ENCODE peak calls at places on chromosome 17, in five cellular contexts. One of them, this sample, is unnamed.

GRCh38 chr17:6666077-6666521 is 14.5 kb downstream of the C17orf100 start:
- DNase-seq in tibial artery: peak
- DNase-seq in dorsolateral prefrontal cortex: peak
- DNase-seq in B cell: peak
- DNase-seq in ovary: peak
- DNase-seq in this sample: peak

GRCh38 chr17:79188048-79188447 is 113.4 kb downstream of the ENGASE start:
- DNase-seq in tibial artery: no peak
- DNase-seq in dorsolateral prefrontal cortex: peak
- DNase-seq in ovary: no peak
- DNase-seq in B cell: peak
- DNase-seq in this sample: peak

GRCh38 chr17:50583636-50584035 is 23.1 kb downstream of the CACNA1G start:
- DNase-seq in ovary: no peak
- DNase-seq in tibial artery: no peak
- DNase-seq in dorsolateral prefrontal cortex: no peak
- DNase-seq in B cell: no peak
- DNase-seq in this sample: no peak

GRCh38 chr17:77433385-77434135 is 292.8 kb downstream of the SEC14L1 start:
- DNase-seq in dorsolateral prefrontal cortex: no peak
- DNase-seq in ovary: peak
- DNase-seq in tibial artery: no peak
- DNase-seq in B cell: peak
- DNase-seq in this sample: peak

GRCh38 chr17:55347341-55347740 is 74.3 kb downstream of the MMD start:
- DNase-seq in ovary: no peak
- DNase-seq in dorsolateral prefrontal cortex: no peak
- DNase-seq in tibial artery: no peak
- DNase-seq in B cell: no peak
- DNase-seq in this sample: no peak

GRCh38 chr17:58783380-58783779 is 27.7 kb downstream of the PPM1E start:
- DNase-seq in ovary: no peak
- DNase-seq in tibial artery: no peak
- DNase-seq in B cell: no peak
- DNase-seq in dorsolateral prefrontal cortex: no peak
- DNase-seq in this sample: no peak

GRCh38 chr17:61410100-61410551 is 10.5 kb downstream of the TBX2 start:
- DNase-seq in B cell: peak
- DNase-seq in dorsolateral prefrontal cortex: peak
- DNase-seq in ovary: peak
- DNase-seq in tibial artery: peak
- DNase-seq in this sample: no peak

GRCh38 chr17:82734987-82735866 is at the start of gene FN3K:
- DNase-seq in B cell: peak
- DNase-seq in ovary: peak
- DNase-seq in tibial artery: peak
- DNase-seq in dorsolateral prefrontal cortex: peak
- DNase-seq in this sample: no peak

GRCh38 chr17:59829217-59830006 is 63.3 kb downstream of the TUBD1 start:
- DNase-seq in ovary: no peak
- DNase-seq in B cell: no peak
- DNase-seq in tibial artery: no peak
- DNase-seq in dorsolateral prefrontal cortex: no peak
- DNase-seq in this sample: peak

GRCh38 chr17:69246726-69247375 is 18.2 kb upstream of the ABCA10 start:
- DNase-seq in dorsolateral prefrontal cortex: no peak
- DNase-seq in tibial artery: no peak
- DNase-seq in B cell: no peak
- DNase-seq in ovary: no peak
- DNase-seq in this sample: peak

GRCh38 chr17:81511550-81511799 is 1.1 kb downstream of the ACTG1 start:
- DNase-seq in B cell: no peak
- DNase-seq in ovary: no peak
- DNase-seq in dorsolateral prefrontal cortex: no peak
- DNase-seq in tibial artery: no peak
- DNase-seq in this sample: no peak

GRCh38 chr17:59387351-59388069 is 56.1 kb downstream of the YPEL2 start:
- DNase-seq in B cell: no peak
- DNase-seq in dorsolateral prefrontal cortex: no peak
- DNase-seq in tibial artery: no peak
- DNase-seq in ovary: no peak
- DNase-seq in this sample: no peak

GRCh38 chr17:68821860-68822693 is 133.1 kb downstream of the ABCA8 start:
- DNase-seq in dorsolateral prefrontal cortex: no peak
- DNase-seq in ovary: no peak
- DNase-seq in B cell: no peak
- DNase-seq in tibial artery: no peak
- DNase-seq in this sample: no peak

GRCh38 chr17:68973098-68973929 is 18.1 kb upstream of the ABCA8 start:
- DNase-seq in B cell: no peak
- DNase-seq in dorsolateral prefrontal cortex: no peak
- DNase-seq in ovary: no peak
- DNase-seq in tibial artery: no peak
- DNase-seq in this sample: no peak

GRCh38 chr17:72024457-72024856 is 96.4 kb upstream of the SOX9 start:
- DNase-seq in dorsolateral prefrontal cortex: no peak
- DNase-seq in ovary: no peak
- DNase-seq in B cell: no peak
- DNase-seq in tibial artery: no peak
- DNase-seq in this sample: no peak

GRCh38 chr17:82528484-82529265 is 9.1 kb downstream of the FOXK2 start:
- DNase-seq in B cell: no peak
- DNase-seq in ovary: peak
- DNase-seq in dorsolateral prefrontal cortex: peak
- DNase-seq in tibial artery: peak
- DNase-seq in this sample: no peak

GRCh38 chr17:2783310-2784030 is 12.8 kb upstream of the RAP1GAP2 start:
- DNase-seq in ovary: no peak
- DNase-seq in dorsolateral prefrontal cortex: no peak
- DNase-seq in B cell: no peak
- DNase-seq in tibial artery: no peak
- DNase-seq in this sample: no peak

GRCh38 chr17:66667491-66668030 is 167.4 kb upstream of the CACNG5 start:
- DNase-seq in ovary: no peak
- DNase-seq in dorsolateral prefrontal cortex: no peak
- DNase-seq in tibial artery: no peak
- DNase-seq in B cell: no peak
- DNase-seq in this sample: peak

GRCh38 chr17:5522476-5522875 is 36.1 kb downstream of the MIS12 start:
- DNase-seq in B cell: no peak
- DNase-seq in ovary: no peak
- DNase-seq in tibial artery: no peak
- DNase-seq in dorsolateral prefrontal cortex: no peak
- DNase-seq in this sample: no peak

GRCh38 chr17:57459286-57459915 is 203.1 kb downstream of the MSI2 start:
- DNase-seq in dorsolateral prefrontal cortex: no peak
- DNase-seq in B cell: no peak
- DNase-seq in tibial artery: no peak
- DNase-seq in ovary: no peak
- DNase-seq in this sample: no peak

GRCh38 chr17:41736983-41737679 is 2.7 kb upstream of the HAP1 start:
- DNase-seq in tibial artery: no peak
- DNase-seq in ovary: no peak
- DNase-seq in B cell: no peak
- DNase-seq in dorsolateral prefrontal cortex: no peak
- DNase-seq in this sample: no peak

GRCh38 chr17:41734139-41734948 is at the start of gene HAP1:
- DNase-seq in dorsolateral prefrontal cortex: peak
- DNase-seq in tibial artery: no peak
- DNase-seq in B cell: peak
- DNase-seq in ovary: peak
- DNase-seq in this sample: no peak

GRCh38 chr17:41737680-41738023 is 3.2 kb upstream of the HAP1 start:
- DNase-seq in dorsolateral prefrontal cortex: no peak
- DNase-seq in B cell: no peak
- DNase-seq in ovary: no peak
- DNase-seq in tibial artery: no peak
- DNase-seq in this sample: no peak

GRCh38 chr17:41734949-41735313 is 488 bp upstream of the HAP1 start:
- DNase-seq in dorsolateral prefrontal cortex: no peak
- DNase-seq in ovary: no peak
- DNase-seq in B cell: no peak
- DNase-seq in tibial artery: no peak
- DNase-seq in this sample: no peak

GRCh38 chr17:41735744-41736143 is 1.3 kb upstream of the HAP1 start:
- DNase-seq in tibial artery: no peak
- DNase-seq in dorsolateral prefrontal cortex: no peak
- DNase-seq in B cell: no peak
- DNase-seq in ovary: no peak
- DNase-seq in this sample: no peak
- TF ChIP-seq CTCF in tibial artery: no peak
- TF ChIP-seq CTCF in dorsolateral prefrontal cortex: no peak
- TF ChIP-seq CTCF in B cell: no peak
- TF ChIP-seq CTCF in ovary: no peak
- TF ChIP-seq CTCF in this sample: no peak

DNA sequence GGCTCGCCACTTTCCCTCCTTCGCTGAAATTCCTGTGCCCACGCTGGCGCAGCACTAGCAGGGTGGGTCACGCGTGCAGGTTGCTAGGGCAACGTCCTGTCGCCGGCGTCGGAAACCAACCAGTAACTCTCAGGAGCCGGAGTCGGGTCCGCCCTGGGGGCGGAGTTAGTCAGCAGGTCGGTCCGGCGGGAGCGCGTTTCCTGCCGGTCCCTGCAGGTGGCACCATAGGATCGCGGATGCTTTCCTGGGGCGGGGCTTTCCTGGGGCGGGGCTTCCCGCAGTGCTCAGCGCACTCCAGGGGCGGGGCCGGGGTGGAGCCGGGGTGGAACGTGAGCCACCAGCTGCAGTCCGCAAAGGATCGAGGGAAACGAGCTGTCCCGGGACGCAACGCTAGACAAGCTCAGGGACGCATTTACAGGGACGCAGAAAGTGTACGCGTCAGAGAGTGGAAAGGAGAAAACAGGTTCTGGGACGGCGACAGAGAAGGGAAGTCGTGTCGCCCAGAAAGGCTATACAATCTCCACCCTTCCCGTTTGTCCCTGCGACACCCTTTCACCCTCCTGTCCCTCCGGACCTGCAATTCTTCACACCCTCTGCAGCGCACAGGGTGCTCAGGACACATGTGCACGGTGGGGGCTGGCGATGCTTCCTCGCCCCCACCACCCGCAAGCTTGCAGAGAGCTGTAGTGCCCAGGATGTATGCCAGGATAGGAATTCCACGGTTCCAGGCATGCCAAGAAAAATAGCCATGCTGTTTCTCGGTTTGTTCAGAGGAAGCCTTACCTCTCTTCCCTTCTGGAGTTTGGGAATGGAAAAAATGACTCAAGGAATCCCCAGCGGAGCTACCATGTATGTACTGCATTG is 12.3 kb downstream of the COPZ2 start:
- DNase-seq in dorsolateral prefrontal cortex: peak
- DNase-seq in tibial artery: peak
- DNase-seq in ovary: peak
- DNase-seq in B cell: peak
- DNase-seq in this sample: peak
- TF ChIP-seq CTCF in dorsolateral prefrontal cortex: peak
- TF ChIP-seq CTCF in tibial artery: peak
- TF ChIP-seq CTCF in ovary: peak
- TF ChIP-seq CTCF in B cell: peak
- TF ChIP-seq CTCF in this sample: peak

GRCh38 chr17:17750881-17751280 is 69.6 kb downstream of the RAI1 start:
- DNase-seq in tibial artery: no peak
- DNase-seq in ovary: no peak
- DNase-seq in B cell: peak
- DNase-seq in dorsolateral prefrontal cortex: no peak
- DNase-seq in this sample: peak

GRCh38 chr17:17754719-17755686 is 73.7 kb downstream of the RAI1 start:
- DNase-seq in dorsolateral prefrontal cortex: no peak
- DNase-seq in tibial artery: no peak
- DNase-seq in B cell: no peak
- DNase-seq in ovary: no peak
- DNase-seq in this sample: no peak

GRCh38 chr17:17751996-17752821 is 71.0 kb downstream of the RAI1 start:
- DNase-seq in ovary: peak
- DNase-seq in B cell: peak
- DNase-seq in dorsolateral prefrontal cortex: peak
- DNase-seq in tibial artery: peak
- DNase-seq in this sample: peak

GRCh38 chr17:17751489-17751995 is 70.3 kb downstream of the RAI1 start:
- DNase-seq in B cell: no peak
- DNase-seq in tibial artery: no peak
- DNase-seq in ovary: no peak
- DNase-seq in dorsolateral prefrontal cortex: no peak
- DNase-seq in this sample: no peak

GRCh38 chr17:17752822-17753448 is 71.7 kb downstream of the RAI1 start:
- DNase-seq in ovary: no peak
- DNase-seq in tibial artery: no peak
- DNase-seq in B cell: no peak
- DNase-seq in dorsolateral prefrontal cortex: no peak
- DNase-seq in this sample: no peak
- TF ChIP-seq CTCF in ovary: no peak
- TF ChIP-seq CTCF in tibial artery: no peak
- TF ChIP-seq CTCF in B cell: no peak
- TF ChIP-seq CTCF in dorsolateral prefrontal cortex: no peak
- TF ChIP-seq CTCF in this sample: no peak

GRCh38 chr17:11140501-11140900 is 100.5 kb upstream of the SHISA6 start:
- DNase-seq in tibial artery: no peak
- DNase-seq in B cell: no peak
- DNase-seq in ovary: no peak
- DNase-seq in dorsolateral prefrontal cortex: no peak
- DNase-seq in this sample: no peak

GRCh38 chr17:11140028-11140427 is 101.0 kb upstream of the SHISA6 start:
- DNase-seq in dorsolateral prefrontal cortex: peak
- DNase-seq in ovary: no peak
- DNase-seq in B cell: no peak
- DNase-seq in tibial artery: no peak
- DNase-seq in this sample: no peak

GRCh38 chr17:11142231-11142630 is 98.8 kb upstream of the SHISA6 start:
- DNase-seq in tibial artery: no peak
- DNase-seq in B cell: no peak
- DNase-seq in ovary: no peak
- DNase-seq in dorsolateral prefrontal cortex: no peak
- DNase-seq in this sample: no peak

DNA sequence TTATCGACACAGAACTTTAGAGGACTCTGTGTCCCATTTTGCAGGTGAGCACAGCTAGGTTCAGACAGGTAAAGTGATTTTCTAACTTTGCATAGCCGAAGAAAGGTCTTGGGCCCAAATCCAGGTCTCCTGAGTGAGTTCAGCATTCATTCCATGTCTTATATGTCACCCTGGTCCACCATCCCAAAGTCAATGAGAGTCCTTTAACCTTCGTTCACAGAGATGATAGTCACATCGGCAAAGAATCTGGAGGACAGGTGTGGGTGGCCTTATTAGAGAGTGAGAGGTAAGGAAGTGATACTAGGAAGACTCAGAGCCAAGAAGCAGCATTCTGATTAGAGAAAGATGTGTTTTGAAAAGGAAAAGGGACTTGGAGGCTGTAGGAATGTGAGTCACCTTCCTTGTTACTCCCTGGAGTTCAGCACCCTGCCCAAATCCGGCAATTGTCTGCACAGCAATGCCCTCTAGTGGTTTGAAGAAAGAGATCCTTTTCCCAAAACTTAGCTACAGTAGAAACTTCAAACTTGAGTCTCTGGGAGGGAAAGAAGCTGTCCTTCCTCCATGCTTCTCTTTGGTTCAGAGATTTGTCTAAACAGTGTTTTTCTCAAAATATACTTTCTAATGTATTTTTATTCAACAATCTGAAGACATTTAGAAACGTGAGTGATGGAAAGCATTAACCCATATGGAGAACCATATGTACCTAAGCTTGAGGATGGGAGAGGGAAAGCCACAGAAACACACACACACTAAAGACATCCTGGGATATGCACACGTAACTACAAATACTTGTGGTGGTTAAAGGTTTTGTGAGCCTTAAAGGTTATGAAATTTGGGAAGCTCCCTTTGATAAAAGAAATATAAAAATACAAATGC is 96.4 kb upstream of the SHISA6 start:
- DNase-seq in dorsolateral prefrontal cortex: peak
- DNase-seq in ovary: no peak
- DNase-seq in B cell: no peak
- DNase-seq in tibial artery: no peak
- DNase-seq in this sample: no peak
- TF ChIP-seq CTCF in dorsolateral prefrontal cortex: peak
- TF ChIP-seq CTCF in ovary: peak
- TF ChIP-seq CTCF in B cell: no peak
- TF ChIP-seq CTCF in tibial artery: peak
- TF ChIP-seq CTCF in this sample: peak

This sample was measured in GM10248.